ENCODE peak calls at places on chromosomes 13 and 19, in nine cellular contexts. N is GM12878, Q is IMR-90, Y is esophagus muscularis mucosa, V is prostate gland, K is testis, T is heart left ventricle, W is breast epithelium, L is upper lobe of left lung. M is an unnamed sample.

GRCh38 chr13:112346173-112346898 is 29.8 kb upstream of the SPACA7 start:
- DNase-seq in N (no peak), Q (no peak), Y (no peak), V (no peak), K (no peak), T (no peak), W (no peak), L (peak; percentile 40), M (no peak)

GRCh38 chr19:33234736-33235135 is 9.1 kb upstream of the SLC7A10 start:
- DNase-seq in N (no peak), Q (no peak), Y (no peak), V (no peak), K (no peak), T (peak; percentile 33), W (no peak), L (no peak), M (no peak)

GRCh38 chr19:38023245-38023644 is 116.2 kb downstream of the SIPA1L3 start:
- DNase-seq in N (no peak), Q (peak; percentile 67), Y (no peak), V (no peak), K (no peak), T (no peak), W (no peak), L (no peak), M (no peak)

GRCh38 chr19:10961763-10962536 is 1.1 kb downstream of the SMARCA4 start:
- DNase-seq in N (no peak), Q (peak; percentile 12), Y (no peak), V (no peak), K (no peak), T (no peak), W (no peak), L (no peak), M (no peak)

GRCh38 chr19:34226036-34226435 is 28.3 kb upstream of the GARRE1 start:
- DNase-seq in N (no peak), Q (no peak), Y (no peak), V (no peak), K (no peak), T (no peak), W (no peak), L (no peak), M (no peak)

GRCh38 chr19:49161987-49162386 is 4.4 kb downstream of the TRPM4 start:
- DNase-seq in N (no peak), Q (peak; percentile 63), Y (no peak), V (no peak), K (no peak), T (no peak), W (peak; percentile 43), L (no peak), M (no peak)

GRCh38 chr19:55340144-55340783 is 588 bp downstream of the KMT5C start:
- DNase-seq in N (no peak), Q (no peak), Y (no peak), V (no peak), K (no peak), T (no peak), W (peak; percentile 30), L (no peak), M (no peak)

GRCh38 chr13:29754486-29754806 is 96.0 kb downstream of the UBL3 start:
- DNase-seq in N (no peak), Q (peak; percentile 61), Y (no peak), V (no peak), K (no peak), T (no peak), W (no peak), L (no peak), M (no peak)

GRCh38 chr19:29724102-29724641 is 9.1 kb upstream of the C19orf12 start:
- DNase-seq in N (no peak), Q (peak; percentile 5), Y (no peak), V (no peak), K (no peak), T (no peak), W (no peak), L (peak; percentile 83), M (no peak)

GRCh38 chr13:112743451-112744305 is 53.8 kb downstream of the ATP11A start:
- DNase-seq in N (no peak), Q (no peak), Y (no peak), V (no peak), K (no peak), T (no peak), W (no peak), L (no peak), M (no peak)

GRCh38 chr19:47305309-47305751 is 4.3 kb upstream of the C5AR1 start:
- DNase-seq in N (peak; percentile 62), Q (peak; percentile 90), Y (peak; percentile 94), V (no peak), K (peak; percentile 82), T (peak; percentile 85), W (no peak), L (no peak), M (no peak)

GRCh38 chr13:100817897-100818296 is 143.3 kb upstream of the TMTC4 start:
- DNase-seq in N (no peak), Q (no peak), Y (no peak), V (no peak), K (no peak), T (no peak), W (no peak), L (no peak), M (no peak)

GRCh38 chr13:80030491-80030890 is 310.4 kb downstream of the SPRY2 start:
- DNase-seq in N (no peak), Q (no peak), Y (no peak), V (no peak), K (peak; percentile 19), T (no peak), W (no peak), L (no peak), M (no peak)

GRCh38 chr19:52946322-52947310 is 16.1 kb downstream of the ZNF816 start:
- DNase-seq in N (no peak), Q (peak; percentile 5), Y (no peak), V (peak; percentile 70), K (peak; percentile 54), T (peak; percentile 61), W (peak; percentile 26), L (peak; percentile 94), M (no peak)

GRCh38 chr19:29384676-29385075 is 141.1 kb upstream of the VSTM2B start:
- DNase-seq in N (no peak), Q (no peak), Y (no peak), V (no peak), K (no peak), T (no peak), W (no peak), L (no peak), M (no peak)

GRCh38 chr19:41327499-41328156 is 17.7 kb downstream of the CCDC97 start:
- DNase-seq in N (no peak), Q (peak; percentile 49), Y (no peak), V (peak; percentile 68), K (no peak), T (peak; percentile 91), W (peak; percentile 79), L (peak; percentile 94), M (peak; percentile 72)
- H3K4me1 ChIP-seq in N (peaks cover 37% of the 10 kb centered on the region), Q (peaks cover 51% of the 10 kb centered on the region), Y (peaks cover 61% of the 10 kb centered on the region), V (peaks cover 13% of the 10 kb centered on the region), K (peaks cover 38% of the 10 kb centered on the region), T (peaks cover 96% of the 10 kb centered on the region), W (peaks cover 10% of the 10 kb centered on the region), L (peaks cover 74% of the 10 kb centered on the region), M (peaks cover 60% of the 10 kb centered on the region)

DNA sequence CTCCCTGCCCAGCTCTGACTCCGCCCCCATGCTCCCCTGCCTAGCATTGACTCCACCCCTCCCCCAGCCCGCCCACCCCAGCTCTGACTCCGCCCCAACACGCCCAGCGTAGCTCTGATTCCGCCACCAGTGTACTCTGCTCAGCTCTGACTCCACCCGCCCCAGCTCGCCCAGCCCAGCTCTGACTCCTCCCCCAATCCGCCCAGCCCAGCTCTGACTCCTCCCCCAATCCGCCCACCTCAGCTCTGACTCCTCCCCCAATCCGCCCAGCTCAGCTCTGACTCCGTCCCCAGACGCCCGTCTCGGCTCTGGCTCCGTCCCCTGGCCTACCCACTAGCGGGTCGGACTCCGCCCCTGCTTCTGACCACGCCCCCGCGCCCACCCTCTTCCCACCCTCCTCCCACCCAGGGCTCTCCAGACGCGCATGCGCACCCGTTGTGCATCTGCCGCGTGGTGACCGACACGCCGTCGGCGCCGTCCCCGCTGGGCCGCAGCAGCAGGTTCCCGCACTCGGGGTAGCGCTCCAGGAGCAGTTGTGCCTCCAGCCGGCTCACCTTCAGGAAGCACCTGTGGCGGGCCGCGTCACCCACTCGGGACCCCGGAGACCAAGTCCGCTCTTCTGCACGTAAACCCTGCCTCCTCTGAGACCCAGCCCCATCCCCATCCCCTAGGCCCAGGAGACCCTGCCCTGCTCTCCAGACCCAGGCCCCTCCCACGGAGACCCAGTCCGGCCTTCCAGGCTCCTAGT is 10.2 kb downstream of the STAP2 start:
- DNase-seq in N (peak; percentile 75), Q (peak; percentile 74), Y (peak; percentile 95), V (peak; percentile 36), K (peak; percentile 89), T (peak; percentile 98), W (peak; percentile 91), L (peak; percentile 97), M (peak; percentile 97)
- TF ChIP-seq POLR2A in N (peak; percentile 88), Q (no peak), Y (no peak), V (no peak), K (no peak), T (no peak), W (peak; percentile 39), L (no peak), M (no peak)

GRCh38 chr19:19026299-19026971 is 6.9 kb downstream of the SUGP2 start:
- DNase-seq in N (no peak), Q (no peak), Y (no peak), V (peak; percentile 88), K (peak; percentile 49), T (no peak), W (peak; percentile 49), L (no peak), M (no peak)
- H3K27ac ChIP-seq in N (no peak overlapping the region), Q (no peak overlapping the region), Y (no peak overlapping the region), V (peak overlapping the region; percentile 76), K (no peak overlapping the region), T (no peak overlapping the region), W (peak overlapping the region; percentile 66), L (no peak overlapping the region), M (peak overlapping the region; percentile 54)

DNA sequence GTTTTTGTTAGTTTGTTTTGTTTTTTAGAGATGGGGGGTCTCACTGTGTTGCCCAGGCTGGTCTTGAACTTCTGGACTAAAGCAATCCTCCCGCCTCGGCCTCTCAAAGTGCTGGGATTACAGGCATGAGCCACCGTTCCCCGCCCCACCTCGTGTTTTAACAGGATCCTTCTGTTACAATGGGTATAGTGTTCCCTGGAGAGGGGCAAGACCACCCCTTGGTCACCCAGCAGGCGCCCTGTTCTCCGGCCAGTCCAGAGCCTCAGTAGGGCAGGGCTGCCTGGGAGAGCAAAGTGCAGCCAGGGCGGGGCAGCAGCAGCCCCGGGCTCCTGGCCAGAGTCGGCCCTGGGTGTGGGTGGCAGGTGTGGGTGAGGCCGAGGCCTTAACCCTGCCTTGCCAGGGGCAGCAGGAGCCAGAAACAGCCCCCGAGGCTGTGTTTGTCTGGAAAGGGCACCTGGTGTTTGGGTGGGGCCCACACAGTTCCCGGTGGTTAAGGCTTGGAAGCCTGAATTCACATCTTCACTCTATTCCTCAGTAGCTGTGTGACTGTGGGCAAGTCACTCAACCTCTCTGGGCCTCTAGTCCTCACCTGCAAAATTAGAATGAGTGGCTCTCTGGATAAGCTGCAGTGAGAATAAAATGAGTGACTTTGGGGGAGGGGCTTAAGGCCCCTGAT is 7.2 kb downstream of the VASP start:
- DNase-seq in N (no peak), Q (no peak), Y (no peak), V (no peak), K (no peak), T (no peak), W (no peak), L (peak; percentile 84), M (no peak)
- H3K4me1 ChIP-seq in N (peaks cover 41% of the 10 kb centered on the region), Q (peaks cover 7% of the 10 kb centered on the region), Y (peaks cover 79% of the 10 kb centered on the region), V (peaks cover 25% of the 10 kb centered on the region), K (peaks cover 24% of the 10 kb centered on the region), T (peaks cover 73% of the 10 kb centered on the region), W (peaks cover 11% of the 10 kb centered on the region), L (peaks cover 68% of the 10 kb centered on the region), M (peaks cover 31% of the 10 kb centered on the region)

GRCh38 chr13:27919934-27920676 is at the start of gene PDX1:
- DNase-seq in N (no peak), Q (no peak), Y (no peak), V (no peak), K (peak; percentile 58), T (no peak), W (no peak), L (peak; percentile 90), M (no peak)
- TF ChIP-seq POLR2A in N (no peak), Q (no peak), Y (no peak), V (no peak), K (no peak), T (no peak), W (no peak), L (no peak), M (no peak)